ENCODE peak calls at places on chromosomes 5 and 9, in eight cellular contexts. W is brain microvascular endothelial cell; E is CD4-positive, alpha-beta T cell; V is aorta; N is neuronal stem cell; B is neural progenitor cell; D is endodermal cell; I is GM23338. U is an unnamed sample.

GRCh38 chr9:91395553-91396470 is 27.8 kb downstream of the NFIL3 start:
- DNase-seq in W (peak), E (no peak), V (no peak), N (no peak), B (no peak), D (no peak), I (no peak), U (no peak)

GRCh38 chr5:82183828-82184227 is 94.3 kb downstream of the RPS23 start:
- DNase-seq in W (no peak), E (no peak), V (no peak), N (no peak), B (no peak), D (no peak), I (no peak), U (no peak)

GRCh38 chr5:86979801-86980510 is 287.7 kb upstream of the RASA1 start:
- DNase-seq in W (peak), E (no peak), V (no peak), N (no peak), B (no peak), D (no peak), I (peak), U (no peak)

GRCh38 chr9:79302569-79302968 is 269.2 kb upstream of the TLE4 start:
- DNase-seq in W (no peak), E (no peak), V (no peak), N (no peak), B (no peak), D (no peak), I (no peak), U (no peak)

GRCh38 chr9:38182321-38182720 is 113.3 kb upstream of the SHB start:
- DNase-seq in W (no peak), E (no peak), V (no peak), N (no peak), B (no peak), D (peak), I (no peak), U (no peak)

GRCh38 chr9:34536685-34537084 is 13.9 kb upstream of the ENHO start:
- DNase-seq in W (no peak), E (no peak), V (no peak), N (no peak), B (no peak), D (peak), I (no peak), U (no peak)

GRCh38 chr5:97854871-97855762 is 672.1 kb upstream of the RIOK2 start:
- DNase-seq in W (peak), E (no peak), V (no peak), N (no peak), B (peak), D (peak), I (peak), U (no peak)

GRCh38 chr5:39675676-39676075 is 250.9 kb upstream of the DAB2 start:
- DNase-seq in W (no peak), E (no peak), V (no peak), N (no peak), B (no peak), D (no peak), I (no peak), U (no peak)

GRCh38 chr9:104802110-104802509 is 38.2 kb downstream of the NIPSNAP3B start:
- DNase-seq in W (peak), E (no peak), V (no peak), N (no peak), B (no peak), D (no peak), I (no peak), U (no peak)

GRCh38 chr5:56819027-56819881 is 3.9 kb downstream of the MAP3K1 start:
- DNase-seq in W (no peak), E (no peak), V (no peak), N (no peak), B (no peak), D (no peak), I (no peak), U (no peak)

GRCh38 chr5:25119654-25120053 is 474.9 kb upstream of the CDH10 start:
- DNase-seq in W (no peak), E (no peak), V (no peak), N (no peak), B (no peak), D (no peak), I (peak), U (no peak)

GRCh38 chr9:33781736-33782135 is 13.6 kb upstream of the PRSS3 start:
- DNase-seq in W (no peak), E (no peak), V (no peak), N (no peak), B (no peak), D (no peak), I (no peak), U (no peak)

GRCh38 chr5:139104577-139105271 is 93.4 kb downstream of the SIL1 start:
- DNase-seq in W (peak), E (no peak), V (peak), N (no peak), B (no peak), D (no peak), I (no peak), U (peak)

GRCh38 chr9:136552117-136552685 is 6.4 kb upstream of the NOTCH1 start:
- DNase-seq in W (peak), E (no peak), V (no peak), N (no peak), B (no peak), D (no peak), I (peak), U (no peak)

GRCh38 chr9:104074876-104075275 is 19.2 kb upstream of the SMC2 start:
- DNase-seq in W (peak), E (no peak), V (no peak), N (no peak), B (no peak), D (no peak), I (no peak), U (no peak)

GRCh38 chr9:94950040-94950732 is 223.7 kb downstream of the AOPEP start:
- DNase-seq in W (no peak), E (no peak), V (no peak), N (no peak), B (no peak), D (no peak), I (peak), U (no peak)

GRCh38 chr5:29795253-29795652 is 1398.2 kb upstream of the CDH6 start:
- DNase-seq in W (no peak), E (no peak), V (no peak), N (no peak), B (no peak), D (no peak), I (peak), U (no peak)

GRCh38 chr9:136665704-136666363 is 3.1 kb downstream of the EGFL7 start:
- DNase-seq in W (no peak), E (no peak), V (no peak), N (no peak), B (peak), D (no peak), I (peak), U (no peak)

GRCh38 chr9:102950341-102950740 is 44.8 kb upstream of the CYLC2 start:
- DNase-seq in W (peak), E (no peak), V (no peak), N (no peak), B (no peak), D (no peak), I (no peak), U (no peak)

GRCh38 chr5:123814796-123815479 is 303.0 kb downstream of the CSNK1G3 start:
- DNase-seq in W (no peak), E (no peak), V (no peak), N (no peak), B (no peak), D (no peak), I (peak), U (no peak)

GRCh38 chr5:56496581-56497063 is 263.5 kb upstream of the ANKRD55 start:
- DNase-seq in W (no peak), E (no peak), V (no peak), N (no peak), B (no peak), D (no peak), I (no peak), U (no peak)

GRCh38 chr9:127873223-127873691 is 4.2 kb downstream of the AK1 start:
- DNase-seq in W (no peak), E (no peak), V (no peak), N (no peak), B (peak), D (peak), I (no peak), U (peak)

GRCh38 chr9:127872492-127873222 is 4.8 kb downstream of the AK1 start:
- DNase-seq in W (no peak), E (no peak), V (no peak), N (no peak), B (no peak), D (no peak), I (no peak), U (no peak)

GRCh38 chr9:127874301-127875216 is 2.9 kb downstream of the AK1 start:
- DNase-seq in W (no peak), E (no peak), V (no peak), N (no peak), B (no peak), D (no peak), I (no peak), U (no peak)

GRCh38 chr9:127875306-127875966 is 2.0 kb downstream of the AK1 start:
- DNase-seq in W (peak), E (no peak), V (no peak), N (no peak), B (no peak), D (peak), I (no peak), U (no peak)

DNA sequence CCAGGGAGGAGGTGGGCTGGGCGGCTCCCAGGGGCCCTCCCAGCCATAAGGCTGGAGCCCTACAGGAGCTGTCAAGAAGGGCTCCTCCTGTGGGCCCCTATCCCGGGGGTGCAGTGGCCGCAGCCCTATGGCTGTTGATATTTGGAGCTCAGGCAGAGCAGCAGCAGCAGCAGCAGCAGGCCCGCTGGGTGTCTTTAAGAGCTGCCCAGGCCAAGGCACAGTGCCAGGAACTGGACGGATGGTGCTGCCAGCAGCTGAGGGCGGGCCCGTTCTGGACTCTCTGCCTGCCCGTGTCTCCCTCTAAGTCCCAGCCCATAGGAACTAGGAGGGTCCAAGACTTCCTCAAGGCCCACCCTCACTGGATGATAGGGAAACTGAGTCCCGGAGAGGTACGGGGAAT is 3.6 kb downstream of the AK1 start:
- DNase-seq in W (no peak), E (no peak), V (peak), N (no peak), B (no peak), D (peak), I (no peak), U (peak)
- H3K27ac ChIP-seq in W (no peak), E (no peak), V (no peak), N (no peak), B (no peak), D (peak), I (no peak), U (peak)

GRCh38 chr9:27394154-27394825 is 97.3 kb upstream of the EQTN start:
- DNase-seq in W (no peak), E (no peak), V (no peak), N (no peak), B (peak), D (no peak), I (no peak), U (no peak)
- H3K27ac ChIP-seq in W (no peak), E (no peak), V (peak), N (no peak), B (peak), D (no peak), I (no peak), U (peak)

DNA sequence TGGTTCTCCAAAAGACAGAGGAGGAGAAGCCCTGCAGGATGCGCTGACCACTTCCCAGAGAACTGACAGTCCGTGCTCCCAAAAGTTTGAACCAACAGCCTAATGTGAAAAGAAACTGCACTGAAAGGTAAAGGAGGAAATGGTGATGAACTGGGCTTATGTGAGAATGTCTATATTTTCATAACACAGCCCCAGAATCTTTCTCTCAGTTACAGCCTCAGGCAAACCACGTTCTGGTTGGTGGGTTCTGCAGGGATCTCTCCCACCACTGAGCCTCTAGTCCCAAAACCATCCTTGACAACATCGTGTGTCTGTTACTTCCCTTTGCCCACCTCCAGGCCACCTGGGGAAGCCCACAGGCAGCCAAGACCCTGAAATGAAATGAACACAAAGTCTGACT is 23.9 kb downstream of the SPARC start:
- DNase-seq in W (no peak), E (no peak), V (no peak), N (no peak), B (no peak), D (no peak), I (no peak), U (no peak)
- H3K27ac ChIP-seq in W (peak), E (no peak), V (peak), N (no peak), B (no peak), D (no peak), I (no peak), U (peak)

GRCh38 chr9:123005964-123006363 is 27.5 kb upstream of the GPR21 start:
- DNase-seq in W (no peak), E (no peak), V (no peak), N (no peak), B (no peak), D (no peak), I (no peak), U (no peak)

GRCh38 chr9:123007269-123007668 is 26.2 kb upstream of the GPR21 start:
- DNase-seq in W (no peak), E (no peak), V (no peak), N (no peak), B (no peak), D (no peak), I (no peak), U (no peak)

GRCh38 chr9:123002754-123003153 is 30.7 kb upstream of the GPR21 start:
- DNase-seq in W (peak), E (no peak), V (no peak), N (no peak), B (peak), D (no peak), I (peak), U (no peak)

GRCh38 chr9:123000371-123001068 is 32.9 kb upstream of the GPR21 start:
- DNase-seq in W (no peak), E (no peak), V (no peak), N (no peak), B (no peak), D (no peak), I (no peak), U (no peak)

DNA sequence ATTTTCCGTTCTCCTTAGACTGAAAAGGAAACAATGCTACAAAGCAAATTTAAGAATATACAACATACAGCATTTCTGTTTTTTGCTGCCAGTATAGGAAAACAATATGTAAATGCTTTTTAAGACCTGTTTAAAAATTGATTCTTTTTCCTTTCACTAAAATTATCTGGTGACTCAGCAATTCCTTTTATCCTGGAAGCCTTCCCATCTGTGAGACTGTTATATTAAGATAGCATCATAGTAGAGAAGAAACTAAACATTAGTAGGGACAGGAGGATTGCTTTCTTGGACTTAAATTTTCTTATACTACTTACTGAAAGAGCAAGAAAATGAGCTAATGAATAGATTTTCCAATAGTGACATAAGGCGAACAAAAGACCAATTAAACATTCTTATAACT is 30.0 kb upstream of the GPR21 start:
- DNase-seq in W (peak), E (no peak), V (no peak), N (no peak), B (no peak), D (no peak), I (no peak), U (no peak)
- H3K27ac ChIP-seq in W (peak), E (no peak), V (no peak), N (no peak), B (no peak), D (no peak), I (no peak), U (no peak)

U was measured in caudate nucleus.